ENCODE peak calls at places on chromosomes 4 and X, in four cellular contexts. One of them, this sample, is unnamed. For H3K9me3, the result is how much of the 10 kb centered on the place peaks cover.

GRCh38 chr4:94523033-94523590 is 71.4 kb downstream of the PDLIM5 start:
- DNase-seq in breast epithelium: no peak
- DNase-seq in spleen: no peak
- DNase-seq in suprapubic skin: no peak
- DNase-seq in this sample: no peak

GRCh38 chr4:19729873-19730735 is 521.6 kb upstream of the SLIT2 start:
- DNase-seq in spleen: no peak
- DNase-seq in suprapubic skin: no peak
- DNase-seq in breast epithelium: no peak
- DNase-seq in this sample: no peak

GRCh38 chr4:7854697-7855370 is 84.8 kb downstream of the AFAP1 start:
- DNase-seq in spleen: no peak
- DNase-seq in suprapubic skin: no peak
- DNase-seq in breast epithelium: no peak
- DNase-seq in this sample: no peak

GRCh38 chr4:56320293-56320692 is 67.0 kb downstream of the AASDH start:
- DNase-seq in suprapubic skin: no peak
- DNase-seq in spleen: no peak
- DNase-seq in breast epithelium: no peak
- DNase-seq in this sample: no peak

GRCh38 chr4:142874684-142875083 is 28.6 kb upstream of the INPP4B start:
- DNase-seq in spleen: no peak
- DNase-seq in suprapubic skin: no peak
- DNase-seq in breast epithelium: no peak
- DNase-seq in this sample: no peak

GRCh38 chrX:51336584-51336983 is 4.0 kb downstream of the NUDT10 start:
- DNase-seq in breast epithelium: no peak
- DNase-seq in suprapubic skin: no peak
- DNase-seq in spleen: no peak
- DNase-seq in this sample: no peak

GRCh38 chrX:72254835-72255234 is 16.0 kb upstream of the ERCC6L start:
- DNase-seq in breast epithelium: no peak
- DNase-seq in suprapubic skin: no peak
- DNase-seq in spleen: no peak
- DNase-seq in this sample: no peak

GRCh38 chr4:71189471-71189870 is 149.3 kb upstream of the SLC4A4 start:
- DNase-seq in spleen: no peak
- DNase-seq in suprapubic skin: no peak
- DNase-seq in breast epithelium: no peak
- DNase-seq in this sample: no peak

GRCh38 chr4:41745292-41746024 is 3.1 kb downstream of the PHOX2B start:
- DNase-seq in spleen: no peak
- DNase-seq in suprapubic skin: no peak
- DNase-seq in breast epithelium: no peak
- DNase-seq in this sample: no peak
- H3K9me3 ChIP-seq in spleen: under half
- H3K9me3 ChIP-seq in suprapubic skin: under half
- H3K9me3 ChIP-seq in breast epithelium: under half
- H3K9me3 ChIP-seq in this sample: under half

GRCh38 chr4:147820975-147821374 is 89.1 kb downstream of the ARHGAP10 start:
- DNase-seq in spleen: no peak
- DNase-seq in breast epithelium: no peak
- DNase-seq in suprapubic skin: no peak
- DNase-seq in this sample: no peak

GRCh38 chr4:147815741-147816140 is 83.9 kb downstream of the ARHGAP10 start:
- DNase-seq in spleen: no peak
- DNase-seq in breast epithelium: no peak
- DNase-seq in suprapubic skin: no peak
- DNase-seq in this sample: no peak

GRCh38 chr4:147814334-147814733 is 82.4 kb downstream of the ARHGAP10 start:
- DNase-seq in spleen: no peak
- DNase-seq in suprapubic skin: no peak
- DNase-seq in breast epithelium: no peak
- DNase-seq in this sample: no peak

GRCh38 chr4:147813107-147813773 is 81.4 kb downstream of the ARHGAP10 start:
- DNase-seq in suprapubic skin: no peak
- DNase-seq in spleen: no peak
- DNase-seq in breast epithelium: no peak
- DNase-seq in this sample: no peak

DNA sequence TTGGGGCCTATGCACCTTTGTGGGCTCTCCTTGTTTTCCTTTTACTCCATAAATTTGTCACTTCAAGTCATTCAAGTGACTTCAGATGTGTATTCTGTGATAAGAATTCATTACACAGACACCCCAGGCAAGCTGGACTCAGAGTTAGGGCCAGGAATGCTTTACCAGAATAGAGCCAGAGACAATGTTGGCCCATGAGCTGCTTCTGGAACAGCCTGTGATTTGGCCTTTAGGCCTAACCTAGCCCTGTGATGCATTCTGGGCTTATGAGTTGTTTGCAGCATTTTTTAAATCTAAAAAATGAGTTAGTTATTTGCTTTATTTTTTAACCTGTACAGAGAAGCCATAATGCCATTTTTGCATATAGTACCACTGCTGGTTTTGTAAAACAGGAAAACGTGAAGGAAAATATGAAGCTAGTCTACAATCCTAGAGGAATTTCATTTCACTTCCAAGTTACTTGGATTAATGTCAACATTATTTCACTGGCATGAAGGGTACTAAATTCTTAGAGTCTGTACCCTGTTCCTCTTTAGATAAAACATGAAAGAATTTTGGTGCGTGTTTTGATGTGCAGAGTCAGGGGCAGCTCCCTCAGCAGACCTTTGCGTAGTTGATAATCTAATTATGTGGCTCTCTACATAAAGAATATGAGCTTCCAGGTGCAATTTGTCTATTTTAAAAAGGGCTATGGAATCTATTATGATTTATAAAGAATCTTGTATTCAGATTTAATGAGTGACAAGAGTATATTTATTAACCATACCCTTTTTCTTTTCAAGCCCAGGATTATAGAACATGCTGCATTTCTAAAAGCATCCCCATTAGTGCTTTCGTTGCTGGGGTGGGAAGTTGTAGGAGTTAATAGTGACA is 84.7 kb downstream of the ARHGAP10 start:
- DNase-seq in spleen: no peak
- DNase-seq in suprapubic skin: no peak
- DNase-seq in breast epithelium: no peak
- DNase-seq in this sample: no peak
- TF ChIP-seq POLR2AphosphoS5 in spleen: no peak
- TF ChIP-seq POLR2AphosphoS5 in suprapubic skin: no peak
- TF ChIP-seq POLR2AphosphoS5 in breast epithelium: no peak
- TF ChIP-seq POLR2AphosphoS5 in this sample: peak

DNA sequence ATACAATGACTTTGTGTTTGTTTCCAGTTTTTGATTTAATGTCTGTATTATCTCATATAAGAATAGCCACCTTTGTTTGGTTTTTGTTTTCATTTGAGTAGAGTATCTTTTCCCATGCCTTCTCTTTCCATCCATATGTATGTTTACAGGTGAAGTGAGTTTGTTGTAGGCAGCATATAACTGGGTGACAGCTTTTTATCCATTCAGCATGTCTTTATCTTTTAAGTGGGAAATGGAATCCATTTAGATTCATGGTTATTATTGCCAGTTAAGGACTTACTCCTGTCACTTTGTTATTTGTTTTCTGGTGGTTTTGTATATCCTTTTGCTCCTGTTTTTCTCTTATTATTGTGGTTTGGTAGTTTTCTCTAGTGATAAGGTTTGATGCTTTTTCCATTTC is 34.3 kb downstream of the SCLT1 start:
- DNase-seq in suprapubic skin: no peak
- DNase-seq in spleen: no peak
- DNase-seq in breast epithelium: no peak
- DNase-seq in this sample: no peak
- H3K9me3 ChIP-seq in suprapubic skin: under half
- H3K9me3 ChIP-seq in spleen: half or more
- H3K9me3 ChIP-seq in breast epithelium: half or more
- H3K9me3 ChIP-seq in this sample: under half

GRCh38 chrX:30577362-30577961 is at the start of gene TASL:
- DNase-seq in breast epithelium: no peak
- DNase-seq in suprapubic skin: no peak
- DNase-seq in spleen: no peak
- DNase-seq in this sample: no peak
- TF ChIP-seq POLR2AphosphoS5 in breast epithelium: no peak
- TF ChIP-seq POLR2AphosphoS5 in suprapubic skin: no peak
- TF ChIP-seq POLR2AphosphoS5 in spleen: no peak
- TF ChIP-seq POLR2AphosphoS5 in this sample: no peak

DNA sequence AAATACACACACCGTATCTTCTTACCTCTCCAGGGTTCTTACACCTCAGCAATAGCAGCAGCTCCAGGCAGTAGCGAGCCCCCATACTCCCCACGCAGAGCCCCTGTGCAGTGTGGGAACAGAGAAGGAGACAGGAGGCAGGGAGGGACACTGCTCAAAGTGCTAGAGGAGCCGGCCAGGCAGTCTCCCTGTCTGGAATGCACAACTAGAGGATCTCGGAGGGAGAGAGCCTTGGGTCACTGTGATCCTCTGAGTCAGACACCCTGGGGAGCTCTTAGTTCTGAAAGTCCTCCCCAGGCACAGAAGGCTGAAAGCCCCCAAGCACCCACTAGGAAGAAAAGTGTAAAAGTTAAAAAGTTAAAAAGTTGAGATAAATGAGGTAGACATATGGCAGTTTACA is 16.0 kb downstream of the AMELX start:
- DNase-seq in breast epithelium: no peak
- DNase-seq in spleen: no peak
- DNase-seq in suprapubic skin: no peak
- DNase-seq in this sample: no peak
- H3K9me3 ChIP-seq in breast epithelium: under half
- H3K9me3 ChIP-seq in spleen: under half
- H3K9me3 ChIP-seq in suprapubic skin: under half
- H3K9me3 ChIP-seq in this sample: under half

GRCh38 chrX:136202889-136203288 is 48.3 kb downstream of the MAP7D3 start:
- DNase-seq in breast epithelium: no peak
- DNase-seq in suprapubic skin: no peak
- DNase-seq in spleen: no peak
- DNase-seq in this sample: no peak

GRCh38 chrX:136205882-136206281 is 45.3 kb downstream of the MAP7D3 start:
- DNase-seq in spleen: no peak
- DNase-seq in suprapubic skin: peak
- DNase-seq in breast epithelium: no peak
- DNase-seq in this sample: no peak

GRCh38 chrX:136203438-136203837 is 47.8 kb downstream of the MAP7D3 start:
- DNase-seq in spleen: no peak
- DNase-seq in breast epithelium: no peak
- DNase-seq in suprapubic skin: no peak
- DNase-seq in this sample: no peak

GRCh38 chrX:136206916-136207315 is 44.3 kb downstream of the MAP7D3 start:
- DNase-seq in suprapubic skin: no peak
- DNase-seq in spleen: no peak
- DNase-seq in breast epithelium: no peak
- DNase-seq in this sample: no peak

GRCh38 chrX:136204571-136204970 is 46.6 kb downstream of the MAP7D3 start:
- DNase-seq in spleen: no peak
- DNase-seq in suprapubic skin: peak
- DNase-seq in breast epithelium: no peak
- DNase-seq in this sample: no peak
- TF ChIP-seq POLR2AphosphoS5 in spleen: no peak
- TF ChIP-seq POLR2AphosphoS5 in suprapubic skin: no peak
- TF ChIP-seq POLR2AphosphoS5 in breast epithelium: peak
- TF ChIP-seq POLR2AphosphoS5 in this sample: peak

GRCh38 chr4:146621-147020 is 22.3 kb downstream of the ZNF718 start:
- DNase-seq in breast epithelium: no peak
- DNase-seq in spleen: no peak
- DNase-seq in suprapubic skin: no peak
- DNase-seq in this sample: no peak

GRCh38 chr4:147233-147632 is 22.9 kb downstream of the ZNF718 start:
- DNase-seq in suprapubic skin: no peak
- DNase-seq in breast epithelium: no peak
- DNase-seq in spleen: no peak
- DNase-seq in this sample: no peak
- H3K9me3 ChIP-seq in suprapubic skin: half or more
- H3K9me3 ChIP-seq in breast epithelium: half or more
- H3K9me3 ChIP-seq in spleen: half or more
- H3K9me3 ChIP-seq in this sample: half or more

This sample was measured in stomach.